ENCODE peak calls at places on chromosomes 2 and 18, in five cellular contexts. E is activated T-cell treated with anti-CD3 and anti-CD28 coated beads for 1 hour, Q is activated gamma-delta T cell treated with Interleukin-2 at 50 U/mL for 16 hours, K is HS-5, T is AG04450. S is an unnamed sample.

GRCh38 chr2:64218137-64218536 is 73.9 kb upstream of the PELI1 start:
- DNase-seq in E (no peak), Q (no peak), K (no peak), T (no peak), S (no peak)

GRCh38 chr2:127143851-127144782 is 37.2 kb upstream of the BIN1 start:
- DNase-seq in E (no peak), Q (no peak), K (no peak), T (no peak), S (peak)

GRCh38 chr2:241320394-241320793 is 4.7 kb downstream of the SEPTIN2 start:
- DNase-seq in E (no peak), Q (no peak), K (no peak), T (no peak), S (no peak)

GRCh38 chr18:28422577-28422976 is 245.6 kb upstream of the CDH2 start:
- DNase-seq in E (no peak), Q (no peak), K (no peak), T (no peak), S (no peak)

GRCh38 chr2:16308816-16309215 is 356.8 kb downstream of the CYRIA start:
- DNase-seq in E (no peak), Q (no peak), K (no peak), T (no peak), S (no peak)

GRCh38 chr2:239951117-239951734 is 73.9 kb downstream of the NDUFA10 start:
- DNase-seq in E (no peak), Q (no peak), K (no peak), T (no peak), S (no peak)

GRCh38 chr2:104850322-104851184 is 3.4 kb upstream of the POU3F3 start:
- DNase-seq in E (no peak), Q (no peak), K (no peak), T (no peak), S (no peak)

GRCh38 chr2:229943171-229943570 is 20.9 kb downstream of the FBXO36 start:
- DNase-seq in E (no peak), Q (no peak), K (no peak), T (no peak), S (no peak)

GRCh38 chr2:188551671-188552070 is 260.0 kb downstream of the GULP1 start:
- DNase-seq in E (no peak), Q (no peak), K (no peak), T (no peak), S (no peak)

GRCh38 chr2:95382686-95383634 is 19.5 kb upstream of the FAHD2A start:
- DNase-seq in E (no peak), Q (no peak), K (no peak), T (no peak), S (no peak)

GRCh38 chr2:191831410-191831994 is 15.4 kb downstream of the CAVIN2 start:
- DNase-seq in E (no peak), Q (no peak), K (no peak), T (no peak), S (no peak)

GRCh38 chr2:187545238-187545751 is 8.9 kb downstream of the TFPI start:
- DNase-seq in E (no peak), Q (no peak), K (no peak), T (no peak), S (no peak)

GRCh38 chr2:37377187-37377532 is 32.7 kb downstream of the QPCT start:
- DNase-seq in E (no peak), Q (no peak), K (no peak), T (no peak), S (no peak)

GRCh38 chr2:203662963-203663362 is 43.5 kb upstream of the CD28 start:
- DNase-seq in E (no peak), Q (no peak), K (no peak), T (no peak), S (no peak)

GRCh38 chr18:73793386-73793785 is 354.2 kb downstream of the FBXO15 start:
- DNase-seq in E (no peak), Q (no peak), K (no peak), T (peak), S (no peak)

GRCh38 chr18:58241877-58242276 is 197.9 kb downstream of the NEDD4L start:
- DNase-seq in E (no peak), Q (no peak), K (peak), T (peak), S (no peak)

GRCh38 chr2:101230541-101230993 is 22.1 kb upstream of the CNOT11 start:
- DNase-seq in E (no peak), Q (no peak), K (no peak), T (no peak), S (peak)

GRCh38 chr2:151379191-151379590 is 21.8 kb downstream of the TNFAIP6 start:
- DNase-seq in E (no peak), Q (no peak), K (no peak), T (no peak), S (no peak)

GRCh38 chr2:179098080-179098689 is 48.2 kb upstream of the CCDC141 start:
- DNase-seq in E (no peak), Q (no peak), K (no peak), T (no peak), S (no peak)

GRCh38 chr18:30684825-30685481 is 357.6 kb downstream of the DSC3 start:
- DNase-seq in E (no peak), Q (no peak), K (no peak), T (no peak), S (no peak)

GRCh38 chr2:209614630-209615369 is 156.8 kb upstream of the UNC80 start:
- DNase-seq in E (no peak), Q (no peak), K (no peak), T (no peak), S (no peak)

GRCh38 chr18:57970356-57971095 is 73.5 kb upstream of the NEDD4L start:
- DNase-seq in E (no peak), Q (no peak), K (no peak), T (no peak), S (no peak)

GRCh38 chr18:78722959-78723706 is 256.5 kb upstream of the SALL3 start:
- DNase-seq in E (no peak), Q (no peak), K (no peak), T (no peak), S (no peak)

S was measured in epithelial cell of proximal tubule.